ENCODE peak calls at places on chromosome 4, in seven cellular contexts. L is SK-N-DZ; J is M059J; W is heart left ventricle; S is T-helper 9 cell; M is T-helper 2 cell treated with Interferon-gamma antibody and Interleukin-4, amounts not matched to agents 5 μg/mL and 100 μg/mL, for 36 hours; D is fibroblast of the aortic adventitia. Q is an unnamed sample.

GRCh38 chr4:12409507-12410190 is 981.0 kb upstream of the HS3ST1 start:
- DNase-seq in L (no peak), J (no peak), W (no peak), S (no peak), M (no peak), D (peak; percentile 80), Q (no peak)

GRCh38 chr4:145723336-145723735 is 43.4 kb downstream of the C4orf51 start:
- DNase-seq in L (no peak), J (no peak), W (no peak), S (no peak), M (no peak), D (no peak), Q (no peak)

GRCh38 chr4:184417802-184418511 is 56.4 kb downstream of the IRF2 start:
- DNase-seq in L (no peak), J (peak; percentile 92), W (no peak), S (no peak), M (peak; percentile 46), D (peak; percentile 72), Q (peak; percentile 80)

GRCh38 chr4:155564086-155564485 is 102.6 kb upstream of the GUCY1A1 start:
- DNase-seq in L (no peak), J (no peak), W (no peak), S (no peak), M (no peak), D (no peak), Q (no peak)

GRCh38 chr4:57074753-57075152 is 35.4 kb downstream of the IGFBP7 start:
- DNase-seq in L (no peak), J (peak; percentile 76), W (no peak), S (no peak), M (no peak), D (peak; percentile 95), Q (peak; percentile 87)

GRCh38 chr4:89111833-89112563 is 665 bp downstream of the TIGD2 start:
- DNase-seq in L (peak; percentile 20), J (peak; percentile 57), W (no peak), S (no peak), M (no peak), D (peak; percentile 85), Q (peak; percentile 89)

GRCh38 chr4:122588453-122589238 is 32.2 kb downstream of the IL21 start:
- DNase-seq in L (no peak), J (peak; percentile 27), W (no peak), S (no peak), M (no peak), D (peak; percentile 40), Q (peak; percentile 73)

GRCh38 chr4:151226004-151226932 is 50.7 kb upstream of the PRSS48 start:
- DNase-seq in L (no peak), J (peak; percentile 80), W (no peak), S (no peak), M (no peak), D (peak; percentile 90), Q (peak; percentile 78)

GRCh38 chr4:111362891-111363290 is 740.0 kb upstream of the PITX2 start:
- DNase-seq in L (no peak), J (peak; percentile 5), W (peak; percentile 36), S (no peak), M (no peak), D (peak; percentile 89), Q (peak; percentile 84)

GRCh38 chr4:106369456-106370060 is 980 bp upstream of the GIMD1 start:
- DNase-seq in L (peak; percentile 64), J (peak; percentile 68), W (no peak), S (no peak), M (peak; percentile 7), D (peak; percentile 92), Q (peak; percentile 80)

GRCh38 chr4:114562176-114562904 is 36.3 kb upstream of the UGT8 start:
- DNase-seq in L (no peak), J (no peak), W (no peak), S (no peak), M (no peak), D (no peak), Q (no peak)

GRCh38 chr4:122246551-122246950 is 94.4 kb downstream of the BLTP1 start:
- DNase-seq in L (no peak), J (no peak), W (no peak), S (no peak), M (no peak), D (no peak), Q (no peak)

GRCh38 chr4:82320351-82320750 is 53.4 kb downstream of the HNRNPD start:
- DNase-seq in L (no peak), J (peak; percentile 9), W (no peak), S (no peak), M (no peak), D (no peak), Q (no peak)

GRCh38 chr4:124768596-124768995 is 56.1 kb upstream of the ANKRD50 start:
- DNase-seq in L (no peak), J (no peak), W (no peak), S (no peak), M (no peak), D (peak; percentile 32), Q (peak; percentile 59)

GRCh38 chr4:95729596-95729995 is 110.3 kb upstream of the PDHA2 start:
- DNase-seq in L (no peak), J (no peak), W (no peak), S (no peak), M (no peak), D (no peak), Q (no peak)

GRCh38 chr4:99855677-99856076 is 38.5 kb downstream of the LAMTOR3 start:
- DNase-seq in L (no peak), J (no peak), W (no peak), S (no peak), M (no peak), D (no peak), Q (no peak)

GRCh38 chr4:38080575-38080974 is 120.4 kb downstream of the PTTG2 start:
- DNase-seq in L (no peak), J (no peak), W (no peak), S (no peak), M (no peak), D (no peak), Q (no peak)

GRCh38 chr4:173317003-173317402 is 17.2 kb downstream of the HMGB2 start:
- DNase-seq in L (no peak), J (no peak), W (no peak), S (no peak), M (no peak), D (no peak), Q (no peak)

GRCh38 chr4:39085891-39086290 is 23.9 kb downstream of the KLHL5 start:
- DNase-seq in L (no peak), J (peak; percentile 86), W (no peak), S (no peak), M (no peak), D (peak; percentile 56), Q (peak; percentile 17)

GRCh38 chr4:74109894-74110605 is 11.1 kb upstream of the CXCL2 start:
- DNase-seq in L (no peak), J (peak; percentile 91), W (no peak), S (no peak), M (no peak), D (peak; percentile 91), Q (peak; percentile 80)

GRCh38 chr4:121484633-121485032 is 103.8 kb upstream of the QRFPR start:
- DNase-seq in L (peak; percentile 14), J (peak; percentile 59), W (peak; percentile 36), S (no peak), M (no peak), D (peak; percentile 75), Q (peak; percentile 81)

GRCh38 chr4:150683775-150684350 is 101.9 kb downstream of the MAB21L2 start:
- DNase-seq in L (peak; percentile 26), J (no peak), W (no peak), S (no peak), M (no peak), D (no peak), Q (no peak)

GRCh38 chr4:2247128-2248043 is 5.5 kb upstream of the HAUS3 start:
- DNase-seq in L (no peak), J (no peak), W (peak; percentile 24), S (no peak), M (no peak), D (no peak), Q (no peak)

GRCh38 chr4:173752610-173753009 is 222.6 kb upstream of the HAND2 start:
- DNase-seq in L (no peak), J (peak; percentile 32), W (no peak), S (no peak), M (no peak), D (peak; percentile 23), Q (no peak)

GRCh38 chr4:22462693-22463092 is 53.2 kb downstream of the ADGRA3 start:
- DNase-seq in L (no peak), J (no peak), W (no peak), S (no peak), M (no peak), D (no peak), Q (no peak)

GRCh38 chr4:56817840-56818491 is 3.5 kb downstream of the SPINK2 start:
- DNase-seq in L (no peak), J (peak; percentile 59), W (no peak), S (no peak), M (peak; percentile 52), D (no peak), Q (no peak)

GRCh38 chr4:145734051-145734450 is 54.1 kb downstream of the C4orf51 start:
- DNase-seq in L (no peak), J (peak; percentile 37), W (no peak), S (no peak), M (no peak), D (peak; percentile 18), Q (peak; percentile 39)

Q was measured in foreskin fibroblast.